ENCODE peak calls at places on chromosomes 16 and 17, in four cellular contexts. A is psoas muscle, N is IMR-90, T is foreskin fibroblast. G is an unnamed sample.

GRCh38 chr16:58128721-58129096 is 472 bp downstream of the CFAP20 start:
- DNase-seq in A (no peak), N (no peak), T (no peak), G (no peak)

GRCh38 chr16:19883296-19883951 is 1.2 kb downstream of the GPRC5B start:
- DNase-seq in A (peak; percentile 48), N (peak; percentile 25), T (peak; percentile 17), G (no peak)

GRCh38 chr16:88384222-88385111 is 1.7 kb downstream of the ZNF469 start:
- DNase-seq in A (peak; percentile 7), N (no peak), T (peak; percentile 12), G (no peak)

GRCh38 chr17:50056961-50057330 is 1.0 kb downstream of the ITGA3 start:
- DNase-seq in A (no peak), N (peak; percentile 64), T (peak; percentile 76), G (peak; percentile 55)

GRCh38 chr17:9522074-9522473 is 53.5 kb downstream of the STX8 start:
- DNase-seq in A (no peak), N (peak; percentile 62), T (peak; percentile 77), G (peak; percentile 69)

GRCh38 chr17:18327556-18327955 is 12.5 kb downstream of the SMCR8 start:
- DNase-seq in A (no peak), N (no peak), T (no peak), G (no peak)

GRCh38 chr16:58048494-58048893 is 22.9 kb downstream of the MMP15 start:
- DNase-seq in A (no peak), N (no peak), T (no peak), G (no peak)

GRCh38 chr17:70144260-70144846 is 25.0 kb upstream of the KCNJ2 start:
- DNase-seq in A (no peak), N (peak; percentile 54), T (peak; percentile 69), G (peak; percentile 48)

GRCh38 chr17:78044280-78044835 is 84.2 kb downstream of the TMC6 start:
- DNase-seq in A (no peak), N (no peak), T (no peak), G (no peak)

GRCh38 chr16:71230122-71230845 is at the start of gene HYDIN:
- DNase-seq in A (peak; percentile 24), N (peak; percentile 30), T (peak; percentile 52), G (peak; percentile 24)

GRCh38 chr17:41835214-41835799 is 725 bp downstream of the NT5C3B start:
- DNase-seq in A (no peak), N (no peak), T (peak; percentile 27), G (no peak)

GRCh38 chr16:83772806-83773205 is 35.0 kb upstream of the HSBP1 start:
- DNase-seq in A (no peak), N (no peak), T (no peak), G (no peak)

GRCh38 chr17:39791296-39791992 is 53.7 kb downstream of the GRB7 start:
- DNase-seq in A (no peak), N (no peak), T (no peak), G (no peak)

GRCh38 chr16:50685456-50686058 is 4.4 kb upstream of the SNX20 start:
- DNase-seq in A (no peak), N (no peak), T (no peak), G (no peak)

GRCh38 chr16:59356709-59357108 is 622.6 kb upstream of the GOT2 start:
- DNase-seq in A (no peak), N (no peak), T (no peak), G (no peak)

GRCh38 chr16:10240854-10241613 is 58.8 kb upstream of the GRIN2A start:
- DNase-seq in A (no peak), N (no peak), T (no peak), G (no peak)

DNA sequence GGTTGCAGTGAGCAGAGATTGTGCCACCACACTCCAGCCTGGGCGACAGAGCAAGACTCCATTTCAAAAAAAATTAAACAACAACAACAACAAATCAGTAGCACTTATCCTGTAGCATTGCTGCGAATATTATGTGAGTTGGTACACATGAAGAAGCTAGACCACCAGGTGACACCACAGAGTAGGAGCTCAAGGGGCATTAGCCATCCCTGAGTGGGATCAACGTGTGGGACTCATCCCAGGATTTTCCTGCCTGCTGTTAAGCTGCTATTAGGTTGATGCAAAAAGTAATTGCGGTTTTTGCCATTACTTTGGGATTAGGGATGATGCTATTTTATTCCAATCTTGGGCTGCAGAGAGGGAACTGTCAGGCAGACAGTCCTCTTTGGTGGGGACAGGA is 47.2 kb downstream of the OTOA start:
- DNase-seq in A (no peak), N (no peak), T (no peak), G (no peak)
- TF ChIP-seq CTCF in A (no peak), N (no peak), T (no peak), G (no peak)

DNA sequence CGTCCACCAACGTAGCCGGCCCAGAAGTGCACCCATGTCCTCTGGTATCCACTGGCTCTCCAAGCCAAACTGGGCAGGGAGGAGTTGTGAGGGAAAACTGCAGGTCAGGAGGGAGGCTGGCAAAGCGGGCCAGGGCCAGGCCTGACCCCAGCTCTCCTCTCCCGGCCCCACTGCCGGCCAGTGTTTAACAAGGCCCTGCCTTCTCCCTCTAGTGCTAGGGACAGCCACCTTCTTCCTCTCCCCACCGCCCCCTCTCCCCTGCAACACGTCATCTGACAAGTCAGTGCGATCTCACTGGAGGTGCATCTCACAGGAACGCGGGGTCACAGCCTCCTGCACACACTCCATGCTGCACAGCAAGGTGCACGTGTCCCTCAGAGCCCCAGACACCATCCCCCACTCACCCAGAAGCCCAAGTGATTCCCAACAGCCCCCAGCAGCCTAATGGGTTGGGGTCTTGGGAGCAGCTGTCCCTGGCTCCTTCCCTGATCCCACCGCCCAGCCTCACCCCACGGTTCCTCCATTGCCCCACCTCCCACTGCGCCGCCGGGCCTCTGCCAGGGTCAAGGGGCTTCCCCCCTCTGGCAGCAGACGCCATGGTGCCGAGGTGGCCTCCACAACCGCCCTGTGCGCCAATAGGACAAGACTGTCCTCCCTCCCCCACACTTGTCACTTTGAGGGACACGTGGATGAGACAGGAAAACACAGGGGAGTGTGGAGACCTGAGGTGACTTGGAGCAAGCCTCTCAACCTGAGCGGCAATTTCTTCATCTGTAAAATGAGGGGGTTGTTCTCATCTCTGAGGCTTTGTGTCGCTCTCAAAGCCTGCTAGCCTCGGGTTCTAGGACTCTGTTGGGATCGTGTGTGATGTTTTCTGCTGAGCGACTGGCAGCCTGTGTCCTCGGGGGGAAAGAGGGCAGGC is 1.1 kb upstream of the ACE start:
- DNase-seq in A (no peak), N (peak; percentile 34), T (peak; percentile 25), G (no peak)
- H3K4me3 ChIP-seq in A (no peak overlapping the region), N (no peak overlapping the region), T (no peak overlapping the region), G (no peak overlapping the region)

DNA sequence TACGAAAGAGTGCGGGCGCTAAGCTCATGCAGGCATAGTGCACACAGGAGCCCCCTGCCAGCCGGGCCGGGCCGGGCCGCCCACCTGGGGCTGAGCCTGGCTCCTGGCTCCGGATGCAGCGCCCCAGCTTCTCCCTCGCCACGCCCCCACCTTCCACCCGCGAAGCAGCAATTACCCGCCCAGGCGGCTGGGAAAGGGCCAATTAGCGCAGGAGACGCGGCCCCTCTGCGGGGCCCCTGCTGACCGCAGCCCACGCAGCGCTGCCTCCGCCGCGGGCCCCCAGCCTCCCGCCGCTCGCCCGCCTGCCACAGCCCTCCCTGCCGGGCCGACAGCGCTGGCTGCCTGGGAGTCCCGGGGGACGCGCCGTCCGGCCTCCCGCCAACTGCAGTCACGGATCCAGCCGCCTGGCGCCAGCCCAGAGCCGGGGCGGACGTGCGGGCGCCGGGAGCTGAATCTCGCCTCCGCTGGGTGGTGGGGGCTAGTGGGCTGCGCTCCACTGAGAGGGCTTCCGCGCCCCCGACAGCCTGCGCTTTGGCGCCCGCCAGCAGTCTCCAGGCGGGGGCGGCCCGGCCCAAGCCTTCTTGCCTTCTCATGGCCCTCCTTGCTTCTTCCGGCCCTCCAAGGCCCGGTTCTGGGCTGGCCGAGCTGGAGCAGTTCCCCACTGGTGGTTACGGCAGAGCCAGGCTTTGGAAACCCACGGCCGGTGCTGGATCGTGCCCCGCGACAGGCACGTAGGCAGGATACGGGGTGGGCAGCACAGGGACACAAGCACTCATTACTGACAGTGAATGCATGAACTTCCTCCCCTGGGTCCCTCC is 14.9 kb upstream of the CBFB start:
- DNase-seq in A (peak; percentile 85), N (peak; percentile 46), T (peak; percentile 73), G (peak; percentile 54)
- TF ChIP-seq CTCF in A (peak; percentile 26), N (peak; percentile 30), T (peak; percentile 10), G (no peak)

DNA sequence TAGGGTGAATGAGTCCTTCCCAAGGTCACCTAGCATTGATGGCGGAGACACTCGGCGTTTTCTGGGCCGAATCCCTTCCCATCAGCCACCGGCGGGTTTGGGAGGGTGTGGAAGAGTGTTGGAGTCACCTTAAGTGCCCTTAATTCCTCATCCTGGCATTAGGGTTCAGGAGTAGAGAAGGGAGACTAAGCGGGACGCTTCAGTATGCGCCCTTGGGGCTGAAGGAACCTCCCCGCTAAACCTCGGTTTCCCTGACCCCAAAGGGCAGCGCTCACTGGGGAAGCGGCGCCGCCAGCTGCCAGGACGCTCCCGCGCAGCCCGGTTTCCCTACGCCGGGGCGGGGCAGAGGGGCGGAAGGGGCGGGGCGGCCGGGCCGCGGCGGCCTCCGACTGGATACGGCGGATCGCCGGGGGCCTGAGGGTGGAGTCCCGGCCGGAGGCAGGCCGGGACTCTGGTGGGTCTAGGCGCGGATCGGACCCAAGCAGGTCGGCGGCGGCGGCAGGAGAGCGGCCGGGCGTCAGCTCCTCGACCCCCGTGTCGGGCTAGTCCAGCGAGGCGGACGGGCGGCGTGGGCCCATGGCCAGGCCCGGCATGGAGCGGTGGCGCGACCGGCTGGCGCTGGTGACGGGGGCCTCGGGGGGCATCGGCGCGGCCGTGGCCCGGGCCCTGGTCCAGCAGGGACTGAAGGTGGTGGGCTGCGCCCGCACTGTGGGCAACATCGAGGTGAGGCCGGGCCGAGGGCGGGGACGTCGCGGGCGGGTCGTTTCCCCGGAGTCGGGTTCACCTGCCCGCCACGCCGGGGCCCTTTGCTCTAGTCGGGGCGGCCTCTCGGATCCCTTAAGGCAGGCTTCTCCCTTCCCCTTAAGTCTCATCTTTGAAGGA is at the start of gene DHRS11:
- DNase-seq in A (peak; percentile 86), N (peak; percentile 64), T (peak; percentile 92), G (peak; percentile 64)
- H3K4me3 ChIP-seq in A (peak within 1 kb of the TSS; percentile 98), N (peak within 1 kb of the TSS; percentile 93), T (peak within 1 kb of the TSS; percentile 62), G (peak within 1 kb of the TSS; percentile 63)